ENCODE peak calls at places on chromosomes 7 and 10, in five cellular contexts. X is cardiac muscle cell, B is left lung, Y is Panc1, L is SJSA1. D is an unnamed sample.

GRCh38 chr7:105857009-105857952 is 19.1 kb downstream of the ATXN7L1 start:
- DNase-seq in X (no peak), B (no peak), Y (no peak), L (no peak), D (no peak)

GRCh38 chr7:25846722-25847121 is 305.3 kb upstream of the NFE2L3 start:
- DNase-seq in X (no peak), B (peak; percentile 49), Y (no peak), L (peak; percentile 82), D (no peak)

GRCh38 chr10:75062191-75062849 is 49.1 kb upstream of the SAMD8 start:
- DNase-seq in X (no peak), B (no peak), Y (no peak), L (no peak), D (no peak)

GRCh38 chr7:39613577-39613976 is 9.8 kb upstream of the RALA start:
- DNase-seq in X (no peak), B (no peak), Y (no peak), L (no peak), D (no peak)

GRCh38 chr10:57661206-57661605 is 606.5 kb downstream of the IPMK start:
- DNase-seq in X (no peak), B (no peak), Y (no peak), L (no peak), D (no peak)

GRCh38 chr7:99953649-99954048 is 22.2 kb downstream of the AZGP1 start:
- DNase-seq in X (no peak), B (peak; percentile 69), Y (no peak), L (no peak), D (peak; percentile 91)

GRCh38 chr7:16135628-16136027 is 285.7 kb downstream of the CRPPA start:
- DNase-seq in X (no peak), B (no peak), Y (no peak), L (no peak), D (no peak)

GRCh38 chr10:124743188-124744046 is 761 bp downstream of the FAM53B start:
- DNase-seq in X (peak; percentile 41), B (no peak), Y (no peak), L (no peak), D (no peak)

GRCh38 chr10:84261236-84261635 is 16.4 kb downstream of the RGR start:
- DNase-seq in X (no peak), B (no peak), Y (no peak), L (peak; percentile 25), D (no peak)

GRCh38 chr10:50653142-50653541 is 29.4 kb upstream of the SGMS1 start:
- DNase-seq in X (peak; percentile 6), B (no peak), Y (peak; percentile 13), L (no peak), D (no peak)

GRCh38 chr10:57675125-57675524 is 592.6 kb downstream of the IPMK start:
- DNase-seq in X (no peak), B (no peak), Y (no peak), L (no peak), D (no peak)

GRCh38 chr10:3803884-3804741 is 19.1 kb upstream of the KLF6 start:
- DNase-seq in X (no peak), B (no peak), Y (no peak), L (no peak), D (no peak)

GRCh38 chr10:127041561-127041960 is 136.3 kb downstream of the DOCK1 start:
- DNase-seq in X (no peak), B (no peak), Y (no peak), L (no peak), D (no peak)

GRCh38 chr7:114825423-114825951 is 96.4 kb upstream of the MDFIC start:
- DNase-seq in X (no peak), B (no peak), Y (no peak), L (no peak), D (no peak)

GRCh38 chr7:105224884-105225651 is 163.7 kb downstream of the SRPK2 start:
- DNase-seq in X (no peak), B (no peak), Y (peak; percentile 84), L (no peak), D (no peak)

GRCh38 chr7:139159900-139160675 is 50.6 kb upstream of the ZC3HAV1 start:
- DNase-seq in X (no peak), B (peak; percentile 52), Y (peak; percentile 5), L (no peak), D (no peak)

DNA sequence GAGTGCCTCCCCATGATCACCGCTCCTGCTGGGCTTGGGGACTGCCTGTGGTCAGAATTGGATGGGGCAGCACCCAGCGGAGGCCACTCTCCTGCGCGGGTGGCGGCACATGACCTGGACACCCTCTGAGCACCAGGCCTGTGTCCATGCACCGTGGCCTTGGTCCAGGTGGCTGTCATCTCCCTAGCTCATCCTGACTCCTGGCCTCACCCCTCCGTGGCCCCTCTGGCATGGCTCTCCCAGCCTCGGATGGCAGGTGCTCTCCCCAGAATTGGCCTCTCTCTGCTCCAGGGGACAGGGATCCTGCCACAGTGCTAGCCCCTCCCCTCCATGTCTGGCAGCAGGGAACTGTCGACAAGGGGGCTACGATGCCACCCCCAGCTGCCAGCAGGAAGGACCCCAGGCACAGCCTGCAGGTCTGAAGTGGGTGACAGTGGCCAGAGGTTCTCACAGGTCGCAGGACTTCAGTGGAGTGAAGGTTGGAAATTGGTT is 37.2 kb upstream of the BTBD16 start:
- DNase-seq in X (peak; percentile 49), B (no peak), Y (no peak), L (no peak), D (no peak)
- H3K36me3 ChIP-seq in X (peaks cover 42% of the 10 kb centered on the region), B (no peaks in the 10 kb centered on the region), Y (peaks cover 28% of the 10 kb centered on the region), L (peaks cover 10% of the 10 kb centered on the region), D (no peaks in the 10 kb centered on the region)

DNA sequence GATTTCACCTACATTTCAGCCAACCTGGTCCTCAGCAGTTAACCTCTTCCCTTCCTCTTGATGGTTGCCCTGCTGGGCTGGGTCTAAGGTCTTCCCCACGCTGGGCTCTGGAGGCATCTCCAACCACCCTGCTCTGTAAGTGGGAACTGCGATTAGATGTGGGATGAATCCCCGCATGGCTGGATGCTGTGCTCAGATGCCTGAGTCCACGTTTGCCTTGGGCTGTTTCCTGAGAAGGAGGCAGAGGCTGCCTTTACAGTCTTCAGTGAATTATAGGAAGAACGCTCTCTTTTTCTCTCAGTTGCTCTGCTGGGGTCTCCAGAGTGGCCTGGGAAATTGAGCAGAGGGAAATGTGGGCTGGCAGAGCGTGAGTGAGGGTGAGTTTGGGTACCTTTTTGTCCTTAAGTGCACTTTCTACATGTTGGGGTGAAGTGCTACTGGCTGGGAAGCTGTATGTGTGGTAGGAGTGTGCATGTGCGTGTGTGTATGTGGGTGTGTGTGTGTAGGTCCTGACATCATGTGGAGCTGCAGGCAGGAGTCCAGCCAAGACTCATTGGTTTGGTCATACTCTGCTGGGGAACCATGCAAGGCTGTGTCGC is 1.5 kb downstream of the GIMAP8 start:
- DNase-seq in X (no peak), B (no peak), Y (no peak), L (no peak), D (no peak)
- H3K4me3 ChIP-seq in X (no peak overlapping the region), B (peak overlapping the region; percentile 52), Y (no peak overlapping the region), L (no peak overlapping the region), D (peak overlapping the region; percentile 44)

DNA sequence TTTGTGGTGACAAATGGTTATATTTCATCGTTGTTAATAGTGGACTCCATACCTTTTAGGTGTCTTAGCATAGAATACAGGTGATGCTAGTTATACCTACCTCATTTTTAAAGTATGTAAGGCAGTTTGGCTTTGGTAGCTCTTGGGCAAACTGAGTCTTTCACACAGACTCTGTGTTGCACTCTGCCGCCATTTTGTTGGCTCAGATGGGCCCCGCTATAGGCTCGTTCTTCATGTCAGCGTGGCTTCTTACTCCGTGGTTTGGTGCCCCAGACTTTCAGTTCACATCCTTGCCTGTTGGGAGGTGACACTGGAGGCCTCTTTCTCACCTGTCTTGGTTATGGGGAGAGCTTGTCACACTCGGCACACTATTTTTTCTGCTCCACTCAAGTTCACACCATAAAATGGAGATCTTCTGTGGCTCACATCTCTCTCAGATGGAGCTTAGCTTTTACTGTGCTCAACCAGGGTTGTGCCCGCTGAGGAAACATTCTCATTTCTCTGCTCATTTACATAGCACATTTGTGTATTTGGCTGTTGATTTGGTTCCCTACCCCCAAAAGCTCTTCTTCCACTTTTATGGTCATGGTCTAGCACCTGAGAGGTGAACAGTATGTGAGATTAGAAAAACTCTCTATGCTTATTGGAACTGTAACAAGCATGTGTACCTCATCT is 178.5 kb downstream of the ARID5B start:
- DNase-seq in X (no peak), B (no peak), Y (no peak), L (no peak), D (no peak)
- H3K4me1 ChIP-seq in X (peaks cover 21% of the 10 kb centered on the region), B (peaks cover 38% of the 10 kb centered on the region), Y (peaks cover 50% of the 10 kb centered on the region), L (peaks cover 65% of the 10 kb centered on the region), D (peaks cover 8% of the 10 kb centered on the region)

GRCh38 chr7:134948736-134949135 is 37.6 kb upstream of the AGBL3 start:
- DNase-seq in X (no peak), B (no peak), Y (no peak), L (no peak), D (no peak)
- H3K36me3 ChIP-seq in X (peaks cover 51% of the 10 kb centered on the region), B (no peaks in the 10 kb centered on the region), Y (no peaks in the 10 kb centered on the region), L (peaks cover 96% of the 10 kb centered on the region), D (no peaks in the 10 kb centered on the region)

DNA sequence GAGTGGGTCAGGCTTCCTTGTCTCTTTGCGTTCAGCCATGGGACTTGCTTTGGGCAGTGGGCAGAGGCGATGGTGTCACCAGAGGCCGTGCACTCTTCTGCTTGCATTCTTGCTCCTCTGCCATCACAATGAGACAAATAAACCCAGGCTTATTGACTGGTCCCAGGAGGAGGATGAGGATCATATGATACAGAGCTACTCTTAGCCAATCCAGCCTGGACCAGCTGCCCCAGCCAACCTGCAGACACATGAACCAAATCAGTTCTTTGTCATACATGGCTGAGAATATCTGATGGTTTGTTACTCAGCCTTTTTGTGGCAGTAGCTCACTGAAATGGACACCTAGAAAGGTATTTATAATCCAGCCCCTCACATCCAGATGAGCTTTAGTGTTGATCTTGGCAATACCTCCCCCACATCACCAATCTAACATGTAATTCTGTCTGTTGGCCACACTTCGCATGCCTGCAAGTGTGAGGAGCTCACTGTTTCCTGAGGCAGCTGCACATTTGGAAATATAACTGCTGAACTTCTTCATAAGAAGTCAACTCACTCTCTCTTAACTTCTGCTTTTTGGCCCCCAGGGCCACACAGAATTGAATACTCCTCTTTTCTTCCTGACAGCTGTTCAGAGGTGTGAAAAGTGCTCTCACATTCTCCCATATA is 427.7 kb upstream of the ZMIZ1 start:
- DNase-seq in X (no peak), B (no peak), Y (no peak), L (no peak), D (no peak)
- H3K4me3 ChIP-seq in X (no peak overlapping the region), B (no peak overlapping the region), Y (no peak overlapping the region), L (no peak overlapping the region), D (no peak overlapping the region)

D was measured in breast epithelium.